ENCODE peak calls at places on chromosomes 4 and X, in five cellular contexts. J is uterus, H is IMR-90, D is transverse colon, Y is suprapubic skin. K is an unnamed sample.

GRCh38 chr4:153346563-153346962 is 2.1 kb downstream of the MND1 start:
- DNase-seq in H (peak; percentile 10), J (no peak), D (no peak), Y (no peak), K (no peak)

GRCh38 chrX:52865328-52865980 is 2.4 kb downstream of the XAGE3 start:
- DNase-seq in Y (no peak), H (peak; percentile 8), D (no peak), J (no peak), K (no peak)

GRCh38 chr4:2787230-2788100 is 5.4 kb upstream of the SH3BP2 start:
- DNase-seq in D (peak; percentile 70), Y (peak; percentile 67), J (no peak), H (no peak), K (peak; percentile 35)

GRCh38 chr4:180356766-180357165 is 1886.4 kb upstream of the TENM3 start:
- DNase-seq in Y (no peak), J (no peak), D (no peak), H (no peak), K (no peak)

GRCh38 chr4:154004028-154004427 is 215.1 kb upstream of the SFRP2 start:
- DNase-seq in D (no peak), H (no peak), J (no peak), Y (no peak), K (no peak)

GRCh38 chr4:141065872-141066271 is 67.4 kb downstream of the RNF150 start:
- DNase-seq in D (no peak), J (no peak), Y (no peak), H (no peak), K (no peak)

GRCh38 chrX:40933132-40934078 is 151.8 kb upstream of the USP9X start:
- DNase-seq in J (no peak), H (peak; percentile 65), Y (no peak), D (no peak), K (no peak)

GRCh38 chr4:137307806-137308205 is 224.5 kb downstream of the PCDH18 start:
- DNase-seq in H (peak; percentile 82), J (peak; percentile 21), D (no peak), Y (no peak), K (no peak)

GRCh38 chrX:13747836-13748235 is 13.3 kb downstream of the OFD1 start:
- DNase-seq in D (peak; percentile 57), J (peak; percentile 62), H (peak; percentile 76), Y (no peak), K (peak; percentile 40)

GRCh38 chr4:173522160-173522873 is 7.7 kb downstream of the HAND2 start:
- DNase-seq in Y (peak; percentile 92), H (peak; percentile 85), D (peak; percentile 71), J (peak; percentile 92), K (peak; percentile 55)

GRCh38 chr4:88661724-88662123 is 35.9 kb downstream of the NAP1L5 start:
- DNase-seq in J (no peak), D (no peak), Y (no peak), H (peak; percentile 88), K (no peak)

GRCh38 chr4:77922158-77923094 is 59.8 kb downstream of the MRPL1 start:
- DNase-seq in J (no peak), H (peak; percentile 83), D (no peak), Y (no peak), K (no peak)

GRCh38 chr4:78310056-78310731 is 241.4 kb upstream of the ANXA3 start:
- DNase-seq in H (no peak), Y (no peak), D (no peak), J (no peak), K (no peak)

GRCh38 chrX:79366888-79367749 is at the start of gene ITM2A:
- DNase-seq in J (peak; percentile 28), H (no peak), Y (peak; percentile 61), D (peak; percentile 34), K (peak; percentile 34)

GRCh38 chr4:8904041-8904501 is 32.4 kb upstream of the HMX1 start:
- DNase-seq in H (no peak), J (no peak), D (no peak), Y (no peak), K (no peak)

GRCh38 chrX:123731258-123731986 is 1.4 kb downstream of the THOC2 start:
- DNase-seq in H (peak; percentile 15), D (no peak), Y (no peak), J (no peak), K (no peak)

GRCh38 chrX:23787745-23788118 is 4.8 kb downstream of the SAT1 start:
- DNase-seq in D (no peak), J (no peak), H (no peak), Y (no peak), K (no peak)

GRCh38 chr4:3257691-3258482 is 8.9 kb downstream of the MSANTD1 start:
- DNase-seq in D (peak; percentile 12), J (peak; percentile 8), Y (no peak), H (peak; percentile 74), K (peak; percentile 21)

GRCh38 chr4:188714907-188715306 is 575.7 kb downstream of the TRIML1 start:
- DNase-seq in H (peak; percentile 83), J (no peak), D (no peak), Y (no peak), K (no peak)

GRCh38 chrX:42175843-42176242 is 252.5 kb upstream of the CASK start:
- DNase-seq in J (no peak), D (no peak), H (no peak), Y (no peak), K (no peak)

GRCh38 chr4:9762823-9763475 is 18.5 kb upstream of the DRD5 start:
- DNase-seq in Y (no peak), D (peak; percentile 63), H (peak; percentile 55), J (peak; percentile 35), K (peak; percentile 51)

GRCh38 chr4:6356076-6356560 is 86.5 kb downstream of the WFS1 start:
- DNase-seq in Y (no peak), H (no peak), J (no peak), D (no peak), K (no peak)

GRCh38 chr4:82643994-82644730 is 82.4 kb upstream of the TMEM150C start:
- DNase-seq in J (no peak), Y (no peak), H (peak; percentile 58), D (no peak), K (no peak)

GRCh38 chr4:123937612-123938011 is 541.0 kb downstream of the SPRY1 start:
- DNase-seq in J (no peak), D (no peak), Y (no peak), H (no peak), K (no peak)

GRCh38 chr4:39933689-39934590 is 43.8 kb downstream of the PDS5A start:
- DNase-seq in H (peak; percentile 69), D (no peak), J (no peak), Y (no peak), K (no peak)

GRCh38 chrX:17375361-17375630 is 296 bp downstream of the NHS start:
- DNase-seq in Y (no peak), J (peak; percentile 20), H (no peak), D (no peak), K (no peak)

GRCh38 chr4:9933184-9933583 is 88.1 kb downstream of the SLC2A9 start:
- DNase-seq in Y (no peak), D (no peak), J (no peak), H (no peak), K (no peak)

GRCh38 chrX:42131856-42132255 is 208.5 kb upstream of the CASK start:
- DNase-seq in J (no peak), Y (no peak), H (no peak), D (no peak), K (no peak)

GRCh38 chr4:48779095-48779997 is 733 bp downstream of the FRYL start:
- DNase-seq in D (peak; percentile 68), H (peak; percentile 54), Y (peak; percentile 82), J (peak; percentile 39), K (peak; percentile 71)

DNA sequence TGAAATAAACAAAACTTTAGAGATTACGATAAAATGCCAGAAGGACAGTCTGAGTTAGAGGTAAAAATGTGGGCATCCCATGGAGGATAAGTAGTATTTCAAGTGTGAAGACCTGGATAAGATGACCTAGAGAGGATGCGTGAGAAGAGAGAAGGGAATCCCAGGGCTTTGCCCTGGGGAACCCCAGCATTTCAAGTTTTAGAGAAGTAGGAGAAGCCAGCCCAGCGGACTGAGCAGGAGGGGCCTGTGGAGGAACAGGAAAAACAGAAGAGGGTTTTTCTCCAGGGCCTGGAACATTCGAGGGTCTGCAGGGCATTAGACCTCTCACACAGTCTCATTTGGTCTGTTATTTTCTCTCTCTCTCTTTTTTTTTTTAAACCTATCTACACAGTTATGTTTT is 2.9 kb upstream of the CFP start:
- DNase-seq in D (no peak), Y (no peak), H (no peak), J (no peak), K (no peak)
- H3K4me1 ChIP-seq in D (no peaks in the 10 kb centered on the region), Y (no peaks in the 10 kb centered on the region), H (no peaks in the 10 kb centered on the region), J (no peaks in the 10 kb centered on the region), K (no peaks in the 10 kb centered on the region)

GRCh38 chr4:138828926-138829325 is 186.7 kb upstream of the NOCT start:
- DNase-seq in Y (no peak), J (no peak), H (no peak), D (no peak), K (no peak)
- TF ChIP-seq POLR2A in Y (no peak), J (no peak), H (no peak), D (no peak), K (no peak)

DNA sequence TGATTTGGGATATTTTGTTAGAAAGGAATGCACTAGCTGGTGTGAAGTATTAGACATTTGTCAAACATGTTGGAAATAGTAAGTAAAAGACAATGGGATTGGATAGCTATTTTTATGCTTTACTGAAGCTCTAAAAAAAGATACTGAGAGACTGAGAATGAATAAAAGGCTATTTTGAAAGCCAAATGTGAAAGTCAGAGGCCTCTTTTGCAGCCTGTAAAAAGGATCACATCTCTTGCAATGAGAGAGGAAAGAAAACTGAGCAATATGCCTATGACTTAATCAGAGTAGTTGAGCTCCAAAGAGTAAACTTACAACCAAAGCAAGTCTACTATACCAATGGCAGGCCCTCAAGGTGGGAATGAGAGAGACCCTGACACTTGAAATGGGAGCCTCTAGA is 212.6 kb upstream of the LCORL start:
- DNase-seq in J (no peak), Y (no peak), D (no peak), H (no peak), K (no peak)
- H3K4me3 ChIP-seq in J (no peak overlapping the region), Y (no peak overlapping the region), D (no peak overlapping the region), H (no peak overlapping the region), K (no peak overlapping the region)

GRCh38 chr4:155772459-155773195 is 13.8 kb downstream of the GUCY1B1 start:
- DNase-seq in H (no peak), Y (no peak), J (no peak), D (no peak), K (no peak)

GRCh38 chr4:155769092-155769491 is 10.3 kb downstream of the GUCY1B1 start:
- DNase-seq in J (no peak), Y (no peak), H (peak; percentile 73), D (no peak), K (no peak)

GRCh38 chr4:155774033-155774432 is 15.2 kb downstream of the GUCY1B1 start:
- DNase-seq in Y (no peak), J (no peak), H (no peak), D (no peak), K (no peak)

GRCh38 chr4:155777971-155778710 is 19.3 kb downstream of the GUCY1B1 start:
- DNase-seq in H (peak; percentile 84), J (no peak), Y (no peak), D (no peak), K (no peak)

DNA sequence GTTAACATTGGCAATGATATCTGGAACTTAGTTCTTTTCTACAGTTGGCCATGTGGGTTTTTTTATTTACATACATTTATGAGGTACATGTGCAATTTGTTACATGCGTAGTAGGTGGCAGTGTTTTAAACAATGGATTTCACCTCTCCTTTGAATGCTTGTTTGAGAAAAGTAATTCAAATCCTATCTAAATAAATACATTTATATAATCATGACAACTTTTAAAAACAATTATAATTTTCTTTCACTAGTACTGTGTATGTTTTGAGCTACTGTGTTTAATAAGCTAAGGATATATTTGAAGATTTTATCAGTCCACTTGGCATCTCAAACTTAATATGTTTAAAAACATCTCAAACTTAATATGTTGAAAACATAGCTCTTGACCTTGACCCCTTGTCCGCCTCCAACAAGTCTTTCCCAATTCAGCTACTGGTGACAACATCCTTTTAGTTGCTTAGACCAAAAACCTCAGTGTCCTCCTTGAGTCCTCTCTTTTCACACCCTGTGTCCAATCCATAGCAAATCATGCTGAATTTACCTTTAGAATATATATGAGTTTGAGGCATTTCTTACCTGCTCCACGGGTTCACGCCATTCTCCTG is 14.5 kb downstream of the GUCY1B1 start:
- DNase-seq in H (no peak), J (no peak), D (no peak), Y (no peak), K (no peak)
- H3K4me1 ChIP-seq in H (peaks cover 3% of the 10 kb centered on the region), J (no peaks in the 10 kb centered on the region), D (peaks cover 3% of the 10 kb centered on the region), Y (no peaks in the 10 kb centered on the region), K (peaks cover 27% of the 10 kb centered on the region)

K was measured in stomach.